ENCODE peak calls at places on chromosomes 6 and 20, in five cellular contexts. S is epithelial cell of esophagus; B is heart right ventricle; J is lower leg skin; K is CD8-positive, alpha-beta T cell. C is an unnamed sample.

GRCh38 chr6:129215246-129215645 is 332.3 kb downstream of the LAMA2 start:
- DNase-seq in S (no peak), B (no peak), J (no peak), K (no peak), C (no peak)

GRCh38 chr6:38443750-38444149 is 196.0 kb downstream of the BTBD9 start:
- DNase-seq in S (peak; percentile 4), B (no peak), J (no peak), K (no peak), C (no peak)

GRCh38 chr6:107116328-107116892 is 1.1 kb upstream of the BEND3 start:
- DNase-seq in S (peak; percentile 62), B (no peak), J (peak; percentile 79), K (no peak), C (no peak)

GRCh38 chr6:51398064-51398740 is 579.5 kb downstream of the TFAP2B start:
- DNase-seq in S (peak; percentile 80), B (no peak), J (no peak), K (no peak), C (no peak)

GRCh38 chr6:13614126-13614925 is 809 bp upstream of the NOL7 start:
- DNase-seq in S (peak; percentile 57), B (peak; percentile 54), J (no peak), K (no peak), C (no peak)

GRCh38 chr20:58650181-58650775 is 805 bp upstream of the STX16 start:
- DNase-seq in S (no peak), B (peak; percentile 45), J (no peak), K (no peak), C (peak; percentile 29)

GRCh38 chr6:19835605-19836004 is 1.6 kb upstream of the ID4 start:
- DNase-seq in S (peak; percentile 48), B (no peak), J (no peak), K (no peak), C (no peak)

GRCh38 chr6:53023323-53023722 is 28.2 kb upstream of the GSTA4 start:
- DNase-seq in S (no peak), B (no peak), J (no peak), K (no peak), C (no peak)

GRCh38 chr6:40674170-40674569 is 87.0 kb upstream of the LRFN2 start:
- DNase-seq in S (no peak), B (no peak), J (no peak), K (no peak), C (no peak)

GRCh38 chr20:10790013-10790412 is 116.2 kb upstream of the JAG1 start:
- DNase-seq in S (peak; percentile 89), B (no peak), J (no peak), K (no peak), C (no peak)

GRCh38 chr20:50670126-50670862 is 21.0 kb downstream of the RIPOR3 start:
- DNase-seq in S (peak; percentile 97), B (no peak), J (no peak), K (no peak), C (no peak)

DNA sequence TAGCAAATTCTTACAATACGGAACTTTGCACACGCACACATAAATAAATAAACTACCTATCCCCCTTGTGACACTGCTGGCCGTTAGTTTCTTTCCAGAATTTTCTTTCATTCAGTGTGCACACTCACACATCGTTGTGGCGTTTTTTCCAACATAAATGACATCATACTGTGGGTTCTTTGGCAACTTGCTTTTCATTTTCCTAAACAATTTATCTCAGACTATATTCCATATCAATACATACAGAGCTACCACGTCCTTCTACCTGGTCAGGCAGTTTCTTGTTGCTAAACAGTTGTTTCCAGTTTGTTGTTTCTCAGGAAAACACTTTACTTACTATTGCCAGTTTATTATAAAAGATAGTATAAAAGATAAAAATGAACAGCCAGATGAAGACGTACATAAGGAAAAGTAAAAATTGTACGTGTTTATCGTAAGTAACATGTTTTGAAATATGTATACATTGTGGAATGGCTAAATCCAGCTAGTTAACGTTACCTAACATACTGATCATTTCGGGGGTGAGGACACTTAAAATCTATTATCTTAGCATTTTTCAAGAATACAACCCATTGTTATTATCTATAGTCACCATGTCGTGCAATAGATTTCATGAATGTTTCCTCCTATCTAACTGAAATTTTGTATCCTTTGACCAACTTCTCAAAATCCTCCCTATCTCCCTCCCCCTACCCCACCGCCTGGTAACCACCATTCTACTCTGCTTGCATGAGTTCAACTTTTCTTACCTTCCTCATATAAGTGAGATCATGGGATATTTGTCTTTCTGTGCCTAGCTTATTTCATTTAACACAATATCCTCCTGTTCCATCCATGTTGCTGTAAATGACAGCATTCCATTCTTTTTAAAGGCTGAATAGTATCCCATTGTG is 1.2 kb upstream of the TP53RK start:
- DNase-seq in S (no peak), B (no peak), J (peak; percentile 7), K (no peak), C (no peak)
- H3K4me3 ChIP-seq in S (peak overlapping the region; percentile 65), B (peak overlapping the region; percentile 85), J (no peak overlapping the region), K (no peak overlapping the region), C (no peak overlapping the region)

DNA sequence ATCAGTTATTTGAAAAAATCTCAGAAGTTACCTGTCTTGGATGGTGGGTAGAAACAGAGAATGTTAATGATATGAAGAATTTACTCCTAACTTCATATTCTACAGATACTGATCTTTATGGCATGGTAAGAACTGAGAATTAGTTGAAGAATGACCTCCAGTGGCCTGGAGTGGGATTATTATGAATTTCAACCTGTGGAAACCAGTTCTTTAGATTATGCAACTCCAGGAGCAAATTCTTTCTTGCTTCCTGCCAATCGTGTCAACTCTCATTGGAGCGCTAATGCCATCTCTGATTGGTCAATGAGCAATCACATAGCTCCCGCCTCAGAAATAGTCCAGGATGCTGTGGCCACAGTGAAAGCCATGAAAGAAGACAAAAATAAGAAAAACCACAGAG is 40.6 kb downstream of the LYRM2 start:
- DNase-seq in S (peak; percentile 84), B (no peak), J (no peak), K (no peak), C (peak; percentile 10)
- TF ChIP-seq CTCF in S (peak; percentile 31), B (no peak), J (no peak), K (no peak), C (peak; percentile 26)

GRCh38 chr6:49462927-49463611 is at the start of the genes CENPQ and MMUT:
- DNase-seq in S (peak; percentile 98), B (peak; percentile 88), J (peak; percentile 98), K (peak; percentile 89), C (peak; percentile 85)

GRCh38 chr6:49464691-49465090 is 1.5 kb downstream of the CENPQ start:
- DNase-seq in S (no peak), B (no peak), J (no peak), K (no peak), C (no peak)

GRCh38 chr6:49462599-49462926 is 490 bp downstream of the MMUT start:
- DNase-seq in S (peak; percentile 7), B (no peak), J (no peak), K (no peak), C (no peak)

GRCh38 chr6:49463612-49463967 is 420 bp downstream of the CENPQ start:
- DNase-seq in S (peak; percentile 25), B (no peak), J (no peak), K (no peak), C (no peak)

DNA sequence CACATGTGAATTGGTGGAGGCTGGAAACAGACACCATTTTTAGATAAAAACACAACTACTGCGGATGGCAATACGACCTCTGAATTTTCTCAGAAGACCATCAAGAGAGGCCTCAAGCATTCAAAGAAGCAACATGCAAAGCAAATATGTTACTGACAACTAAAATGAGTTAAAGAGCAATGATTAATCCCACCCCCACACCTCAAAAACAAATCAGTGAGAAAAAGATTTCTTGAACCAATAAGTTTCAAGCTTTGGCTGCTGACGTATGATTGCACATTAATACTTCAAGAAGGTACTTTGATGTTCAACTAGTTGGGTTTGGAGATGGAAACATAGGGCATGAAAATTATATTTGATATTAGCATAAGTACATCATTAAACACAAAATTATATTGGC is 982 bp downstream of the MMUT start:
- DNase-seq in S (peak; percentile 33), B (no peak), J (no peak), K (no peak), C (no peak)
- H3K4me3 ChIP-seq in S (peak overlapping the region; percentile 97), B (peak overlapping the region; percentile 73), J (no peak overlapping the region), K (peak overlapping the region; percentile 77), C (peak overlapping the region; percentile 87)

DNA sequence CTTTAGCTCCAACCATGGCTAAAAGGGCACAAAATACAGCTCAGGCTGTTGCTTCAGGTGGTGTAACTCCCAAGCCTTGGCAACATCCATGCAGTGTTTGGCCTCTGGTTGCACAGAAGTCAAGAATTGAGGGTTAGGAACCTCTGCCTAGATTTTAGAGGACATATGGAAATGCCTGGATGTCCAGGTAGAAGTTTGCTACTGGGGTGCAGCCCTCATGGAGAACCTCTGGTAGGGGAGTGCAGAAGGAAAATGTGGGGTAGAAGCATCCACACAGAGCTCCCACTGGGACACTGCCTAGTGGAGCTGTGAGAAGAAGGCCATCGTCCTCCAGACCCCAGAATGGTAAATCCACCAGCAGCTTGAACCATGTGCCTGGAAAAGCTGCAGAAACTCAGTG is 1453.8 kb upstream of the EYS start:
- DNase-seq in S (no peak), B (no peak), J (no peak), K (no peak), C (no peak)
- TF ChIP-seq CTCF in S (no peak), B (no peak), J (no peak), K (no peak), C (no peak)

DNA sequence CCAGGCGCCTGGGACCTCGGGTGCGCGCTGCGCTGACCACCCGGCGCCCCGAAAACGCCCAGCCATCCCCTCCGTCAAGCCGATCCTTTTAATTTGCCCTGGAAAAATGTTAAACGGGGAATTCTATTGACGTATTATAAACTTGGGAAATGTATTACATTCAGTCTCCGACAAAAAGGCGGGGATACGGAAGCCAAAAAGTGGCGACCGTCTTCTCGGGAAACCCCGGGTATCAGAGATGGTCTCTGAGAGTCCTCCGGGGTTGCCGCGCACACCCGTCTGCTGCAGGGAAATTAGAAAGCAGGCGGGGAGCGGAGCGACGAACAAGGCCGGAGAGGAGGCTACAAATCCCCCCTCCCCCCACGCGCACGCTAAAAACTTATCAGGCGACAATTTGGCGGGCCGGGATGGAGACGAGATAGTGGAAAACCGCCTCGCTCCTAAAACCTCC is 1.5 kb downstream of the SALL4 start:
- DNase-seq in S (peak; percentile 13), B (no peak), J (no peak), K (no peak), C (no peak)
- H3K4me3 ChIP-seq in S (peak overlapping the region; percentile 38), B (peak overlapping the region; percentile 52), J (no peak overlapping the region), K (no peak overlapping the region), C (peak overlapping the region; percentile 8)

GRCh38 chr6:124795879-124796838 is 166.1 kb upstream of the RNF217 start:
- DNase-seq in S (peak; percentile 42), B (peak; percentile 19), J (no peak), K (no peak), C (peak; percentile 17)
- TF ChIP-seq CTCF in S (peak; percentile 74), B (no peak), J (no peak), K (no peak), C (peak; percentile 17)

DNA sequence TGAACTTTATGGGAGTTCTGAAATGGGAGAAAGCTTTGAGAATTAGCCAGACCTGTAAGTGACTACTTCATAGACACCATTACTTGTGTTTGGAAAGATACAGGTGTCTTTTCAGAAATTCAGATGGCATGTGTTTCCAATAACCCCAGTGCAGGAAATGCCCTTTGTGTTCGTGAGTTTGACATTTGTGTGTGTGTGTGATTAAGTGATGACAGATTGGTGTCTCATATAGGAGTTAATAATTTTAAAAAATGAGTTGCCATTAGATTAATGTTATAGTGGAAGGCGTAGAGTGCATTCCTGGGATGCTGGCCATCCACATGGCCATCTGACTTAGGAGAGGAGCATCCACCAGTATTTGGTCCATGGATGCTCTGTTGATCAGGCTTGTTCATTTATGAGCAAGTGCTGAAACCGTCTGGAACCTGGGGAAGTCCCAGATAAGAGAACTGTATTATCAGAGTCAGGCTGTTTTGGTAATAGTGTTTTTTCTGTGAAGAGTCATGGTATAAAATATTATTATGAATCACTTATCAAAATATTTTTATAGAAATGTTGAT is 3.1 kb downstream of the STK4 start:
- DNase-seq in S (peak; percentile 16), B (no peak), J (no peak), K (no peak), C (no peak)
- H3K4me3 ChIP-seq in S (no peak overlapping the region), B (no peak overlapping the region), J (no peak overlapping the region), K (peak overlapping the region; percentile 97), C (no peak overlapping the region)

C was measured in tibial nerve.